ENCODE peak calls at places on chromosomes 11 and 22, in eight cellular contexts. E is colonic mucosa, U is sigmoid colon, X is BJ, J is thoracic aorta, F is A549, S is astrocyte of the spinal cord, P is fibroblast of pulmonary artery. R is an unnamed sample.

GRCh38 chr11:85918910-85919794 is 64.0 kb downstream of the CCDC83 start:
- DNase-seq in E (no peak), U (no peak), X (no peak), J (no peak), F (no peak), S (peak), P (peak), R (no peak)

GRCh38 chr22:38345782-38346181 is 28.5 kb upstream of the CSNK1E start:
- DNase-seq in E (no peak), U (peak), X (no peak), J (no peak), F (no peak), S (no peak), P (no peak), R (peak)

GRCh38 chr11:61949169-61950034 is 749 bp upstream of the BEST1 start:
- DNase-seq in E (peak), U (peak), X (peak), J (no peak), F (peak), S (peak), P (peak), R (peak)

GRCh38 chr22:20217563-20217962 is 50.6 kb downstream of the RTN4R start:
- DNase-seq in E (no peak), U (no peak), X (no peak), J (no peak), F (no peak), S (no peak), P (no peak), R (no peak)

GRCh38 chr11:120432056-120433018 is 79.2 kb upstream of the GRIK4 start:
- DNase-seq in E (peak), U (no peak), X (peak), J (peak), F (peak), S (peak), P (peak), R (no peak)

GRCh38 chr11:108818971-108819370 is 154.1 kb downstream of the DDX10 start:
- DNase-seq in E (no peak), U (no peak), X (no peak), J (no peak), F (no peak), S (no peak), P (no peak), R (no peak)

GRCh38 chr11:33507356-33507755 is 193.3 kb downstream of the C11orf91 start:
- DNase-seq in E (no peak), U (no peak), X (no peak), J (no peak), F (no peak), S (no peak), P (no peak), R (no peak)

GRCh38 chr11:58285483-58286040 is 17.5 kb upstream of the OR10W1 start:
- DNase-seq in E (no peak), U (no peak), X (no peak), J (no peak), F (no peak), S (no peak), P (no peak), R (no peak)

GRCh38 chr22:29023172-29023796 is 38.3 kb downstream of the C22orf31 start:
- DNase-seq in E (no peak), U (no peak), X (no peak), J (no peak), F (no peak), S (no peak), P (no peak), R (no peak)

GRCh38 chr11:78050964-78051831 is 12.5 kb upstream of the THRSP start:
- DNase-seq in E (no peak), U (no peak), X (peak), J (no peak), F (no peak), S (peak), P (peak), R (no peak)

GRCh38 chr11:35042265-35042664 is 96.7 kb upstream of the CD44 start:
- DNase-seq in E (no peak), U (no peak), X (no peak), J (no peak), F (no peak), S (no peak), P (no peak), R (no peak)

GRCh38 chr22:46357711-46358505 is 22.4 kb downstream of the TRMU start:
- DNase-seq in E (no peak), U (no peak), X (no peak), J (no peak), F (no peak), S (no peak), P (no peak), R (no peak)

GRCh38 chr22:49827853-49828598 is at the start of gene BRD1:
- DNase-seq in E (peak), U (no peak), X (no peak), J (no peak), F (no peak), S (peak), P (peak), R (no peak)

GRCh38 chr22:21022955-21023614 is 8.1 kb downstream of the P2RX6 start:
- DNase-seq in E (no peak), U (no peak), X (no peak), J (no peak), F (no peak), S (no peak), P (no peak), R (no peak)

GRCh38 chr11:19232910-19233503 is 7.7 kb downstream of the E2F8 start:
- DNase-seq in E (no peak), U (no peak), X (peak), J (no peak), F (peak), S (peak), P (peak), R (no peak)

GRCh38 chr11:76480241-76480640 is 35.4 kb downstream of the EMSY start:
- DNase-seq in E (no peak), U (no peak), X (no peak), J (no peak), F (no peak), S (no peak), P (no peak), R (no peak)

GRCh38 chr11:74195828-74196227 is 24.7 kb downstream of the PPME1 start:
- DNase-seq in E (no peak), U (no peak), X (no peak), J (no peak), F (no peak), S (peak), P (no peak), R (no peak)

GRCh38 chr11:11717064-11717725 is 95.4 kb upstream of the GALNT18 start:
- DNase-seq in E (no peak), U (no peak), X (no peak), J (no peak), F (no peak), S (no peak), P (no peak), R (no peak)

GRCh38 chr11:35064114-35064800 is 74.7 kb upstream of the CD44 start:
- DNase-seq in E (no peak), U (no peak), X (peak), J (no peak), F (no peak), S (peak), P (no peak), R (no peak)

GRCh38 chr11:82701847-82702520 is 31.7 kb downstream of the FAM181B start:
- DNase-seq in E (peak), U (no peak), X (no peak), J (no peak), F (peak), S (peak), P (peak), R (no peak)

GRCh38 chr11:12110714-12111481 is 508 bp downstream of the MICAL2 start:
- DNase-seq in E (peak), U (peak), X (no peak), J (no peak), F (no peak), S (peak), P (no peak), R (no peak)

GRCh38 chr11:77435972-77436371 is 37.9 kb downstream of the PAK1 start:
- DNase-seq in E (no peak), U (no peak), X (no peak), J (no peak), F (no peak), S (no peak), P (no peak), R (no peak)

GRCh38 chr11:126024143-126024542 is 38.5 kb downstream of the CDON start:
- DNase-seq in E (no peak), U (peak), X (no peak), J (no peak), F (no peak), S (no peak), P (no peak), R (no peak)

GRCh38 chr22:24883426-24883825 is 63.1 kb downstream of the LHFPL7 start:
- DNase-seq in E (no peak), U (no peak), X (no peak), J (no peak), F (no peak), S (no peak), P (no peak), R (no peak)

GRCh38 chr11:61516191-61516590 is 7.6 kb downstream of the LRRC10B start:
- DNase-seq in E (no peak), U (no peak), X (no peak), J (no peak), F (no peak), S (no peak), P (no peak), R (no peak)

GRCh38 chr11:91773090-91773489 is 451.5 kb upstream of the FAT3 start:
- DNase-seq in E (no peak), U (no peak), X (no peak), J (no peak), F (no peak), S (no peak), P (peak), R (no peak)

GRCh38 chr11:3616721-3617460 is 24.9 kb downstream of the ART5 start:
- DNase-seq in E (no peak), U (peak), X (no peak), J (no peak), F (no peak), S (no peak), P (peak), R (no peak)

GRCh38 chr11:7981758-7982157 is 5.4 kb upstream of the EIF3F start:
- DNase-seq in E (no peak), U (no peak), X (no peak), J (no peak), F (no peak), S (no peak), P (no peak), R (no peak)

GRCh38 chr11:86737752-86738151 is 62.6 kb upstream of the PRSS23 start:
- DNase-seq in E (no peak), U (no peak), X (no peak), J (no peak), F (no peak), S (no peak), P (peak), R (no peak)

GRCh38 chr11:17559341-17560087 is 12.5 kb downstream of the OTOG start:
- DNase-seq in E (no peak), U (peak), X (no peak), J (no peak), F (no peak), S (no peak), P (no peak), R (no peak)

GRCh38 chr11:117752721-117753237 is 44.2 kb downstream of the DSCAML1 start:
- DNase-seq in E (no peak), U (peak), X (no peak), J (no peak), F (no peak), S (no peak), P (no peak), R (no peak)

GRCh38 chr22:38694049-38694448 is 6.7 kb downstream of the JOSD1 start:
- DNase-seq in E (peak), U (no peak), X (no peak), J (no peak), F (no peak), S (no peak), P (no peak), R (no peak)

GRCh38 chr11:13168281-13168680 is 109.3 kb upstream of the BMAL1 start:
- DNase-seq in E (no peak), U (no peak), X (no peak), J (no peak), F (no peak), S (no peak), P (no peak), R (no peak)

GRCh38 chr11:46277313-46277622 is 194 bp upstream of the CREB3L1 start:
- DNase-seq in E (no peak), U (peak), X (no peak), J (no peak), F (no peak), S (peak), P (peak), R (no peak)

GRCh38 chr11:118353084-118353710 is 6.2 kb upstream of the UBE4A start:
- DNase-seq in E (no peak), U (no peak), X (no peak), J (no peak), F (no peak), S (peak), P (peak), R (no peak)

GRCh38 chr11:9172394-9172793 is 81.0 kb upstream of the SCUBE2 start:
- DNase-seq in E (no peak), U (no peak), X (no peak), J (no peak), F (no peak), S (peak), P (no peak), R (no peak)

GRCh38 chr11:102390667-102391449 is 43.8 kb downstream of the BIRC2 start:
- DNase-seq in E (peak), U (peak), X (no peak), J (no peak), F (peak), S (peak), P (peak), R (no peak)

GRCh38 chr22:30869996-30870395 is 98.6 kb downstream of the MORC2 start:
- DNase-seq in E (no peak), U (peak), X (no peak), J (no peak), F (no peak), S (no peak), P (no peak), R (no peak)

GRCh38 chr22:37533995-37534394 is 14.8 kb upstream of the CARD10 start:
- DNase-seq in E (no peak), U (no peak), X (no peak), J (no peak), F (no peak), S (peak), P (peak), R (no peak)

GRCh38 chr11:126791991-126792390 is 208.6 kb downstream of the KIRREL3 start:
- DNase-seq in E (no peak), U (no peak), X (no peak), J (no peak), F (no peak), S (no peak), P (no peak), R (no peak)

GRCh38 chr11:132942611-132943324 is 589.5 kb downstream of the OPCML start:
- DNase-seq in E (no peak), U (no peak), X (no peak), J (no peak), F (no peak), S (no peak), P (no peak), R (no peak)
- TF ChIP-seq CTCF in E (no peak), U (no peak), X (peak), J (no peak), F (no peak), S (no peak), P (no peak), R (no peak)

GRCh38 chr11:69637601-69637955 is 3.4 kb upstream of the CCND1 start:
- DNase-seq in E (no peak), U (peak), X (no peak), J (no peak), F (no peak), S (no peak), P (no peak), R (no peak)
- H3K4me3 ChIP-seq in E (peak), U (no peak), X (peak), J (peak), F (no peak), S (peak), P (no peak), R (peak)

GRCh38 chr22:44442856-44443595 is 55.0 kb downstream of the RTL6 start:
- DNase-seq in E (no peak), U (peak), X (no peak), J (no peak), F (no peak), S (no peak), P (no peak), R (no peak)

GRCh38 chr22:44445307-44445680 is 52.7 kb downstream of the RTL6 start:
- DNase-seq in E (no peak), U (peak), X (no peak), J (no peak), F (no peak), S (no peak), P (no peak), R (no peak)

GRCh38 chr22:44445731-44446130 is 52.3 kb downstream of the RTL6 start:
- DNase-seq in E (no peak), U (peak), X (no peak), J (no peak), F (no peak), S (no peak), P (no peak), R (no peak)

GRCh38 chr22:44443641-44444235 is 54.3 kb downstream of the RTL6 start:
- DNase-seq in E (no peak), U (peak), X (no peak), J (no peak), F (no peak), S (no peak), P (no peak), R (no peak)

GRCh38 chr22:44444341-44445306 is 53.4 kb downstream of the RTL6 start:
- DNase-seq in E (no peak), U (peak), X (no peak), J (no peak), F (no peak), S (no peak), P (no peak), R (no peak)
- TF ChIP-seq CTCF in E (no peak), U (no peak), X (no peak), J (no peak), F (no peak), S (peak), P (peak), R (no peak)

GRCh38 chr11:36129955-36130354 is 159.3 kb downstream of the COMMD9 start:
- DNase-seq in E (no peak), U (no peak), X (no peak), J (no peak), F (no peak), S (no peak), P (no peak), R (no peak)

GRCh38 chr11:36132940-36133339 is 156.3 kb downstream of the COMMD9 start:
- DNase-seq in E (no peak), U (no peak), X (no peak), J (no peak), F (no peak), S (no peak), P (no peak), R (no peak)

GRCh38 chr11:36127550-36127949 is 161.7 kb downstream of the COMMD9 start:
- DNase-seq in E (no peak), U (no peak), X (no peak), J (no peak), F (no peak), S (no peak), P (no peak), R (no peak)

GRCh38 chr11:36131719-36132349 is 157.4 kb downstream of the COMMD9 start:
- DNase-seq in E (peak), U (peak), X (no peak), J (no peak), F (no peak), S (peak), P (peak), R (no peak)

DNA sequence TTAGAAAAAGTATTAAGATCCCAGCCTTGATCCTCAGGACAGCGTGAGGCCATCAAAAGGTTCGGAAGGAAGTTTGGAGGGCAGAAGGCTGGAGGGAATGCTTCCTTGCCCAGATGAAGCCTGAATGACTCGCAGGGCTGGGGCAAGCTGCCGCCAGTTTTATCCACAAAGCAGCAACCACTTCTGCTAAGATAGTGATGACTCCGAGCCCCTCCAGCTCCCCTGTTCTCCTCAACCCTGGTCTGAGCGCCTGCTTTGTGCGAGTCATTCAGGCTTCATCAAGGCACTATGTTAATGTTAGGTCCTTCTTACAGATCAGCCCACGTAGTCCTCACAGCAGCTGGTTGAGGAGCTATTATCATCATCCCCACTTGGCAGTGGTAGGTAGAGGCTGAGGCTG is 158.8 kb downstream of the COMMD9 start:
- DNase-seq in E (no peak), U (no peak), X (no peak), J (no peak), F (no peak), S (peak), P (no peak), R (no peak)
- H3K4me3 ChIP-seq in E (no peak), U (no peak), X (no peak), J (no peak), F (no peak), S (no peak), P (no peak), R (no peak)

GRCh38 chr11:124897681-124898680 is at the start of gene ROBO4:
- DNase-seq in E (no peak), U (peak), X (peak), J (no peak), F (no peak), S (peak), P (peak), R (no peak)
- TF ChIP-seq CTCF in E (no peak), U (no peak), X (peak), J (no peak), F (no peak), S (peak), P (peak), R (no peak)

GRCh38 chr11:285021-285893 is 3.7 kb upstream of the PGGHG start:
- DNase-seq in E (no peak), U (peak), X (no peak), J (no peak), F (no peak), S (no peak), P (no peak), R (no peak)
- H3K4me3 ChIP-seq in E (no peak), U (no peak), X (no peak), J (no peak), F (no peak), S (no peak), P (no peak), R (no peak)

R was measured in right atrium auricular region.